ENCODE peak calls at places on chromosomes 16 and 17, in five cellular contexts. T, S, K, J and W are unnamed samples.
A peak's percentile ranks its signal among the peaks of the same experiment; 100 is the strongest.

GRCh38 chr16:58027341-58028167 is 2.0 kb downstream of the MMP15 start:
- DNase-seq in T (peak; percentile 34), S (peak; percentile 73), K (no peak), J (peak; percentile 70), W (peak; percentile 46)

GRCh38 chr16:80563807-80564206 is 23.0 kb downstream of the DYNLRB2 start:
- DNase-seq in T (no peak), S (no peak), K (no peak), J (no peak), W (no peak)

GRCh38 chr16:89491238-89491869 is 993 bp upstream of the ANKRD11 start:
- DNase-seq in T (peak; percentile 40), S (no peak), K (peak; percentile 64), J (no peak), W (no peak)

GRCh38 chr17:49775546-49776260 is 11.8 kb upstream of the FAM117A start:
- DNase-seq in T (peak; percentile 70), S (peak; percentile 81), K (peak; percentile 23), J (no peak), W (no peak)

GRCh38 chr16:78988361-78988992 is 612.1 kb downstream of the MAF start:
- DNase-seq in T (no peak), S (no peak), K (no peak), J (no peak), W (no peak)

GRCh38 chr16:46690281-46691178 is 1.1 kb downstream of the ORC6 start:
- DNase-seq in T (peak; percentile 51), S (peak; percentile 79), K (peak; percentile 35), J (no peak), W (no peak)

GRCh38 chr17:64354824-64355535 is 35.7 kb downstream of the PECAM1 start:
- DNase-seq in T (peak; percentile 81), S (no peak), K (no peak), J (no peak), W (no peak)

GRCh38 chr16:30054959-30055553 is 10.5 kb upstream of the ALDOA start:
- DNase-seq in T (no peak), S (peak; percentile 81), K (peak; percentile 61), J (no peak), W (no peak)

GRCh38 chr16:65667013-65667578 is 545.2 kb upstream of the CDH11 start:
- DNase-seq in T (peak; percentile 67), S (no peak), K (no peak), J (no peak), W (no peak)

GRCh38 chr16:12458591-12459400 is 344.9 kb downstream of the CPPED1 start:
- DNase-seq in T (peak; percentile 13), S (peak; percentile 89), K (peak; percentile 93), J (peak; percentile 25), W (peak; percentile 53)

GRCh38 chr16:81229811-81230210 is 8.7 kb upstream of the BCO1 start:
- DNase-seq in T (no peak), S (no peak), K (no peak), J (no peak), W (no peak)

GRCh38 chr17:73308017-73308823 is 3.6 kb downstream of the CDC42EP4 start:
- DNase-seq in T (peak; percentile 97), S (no peak), K (peak; percentile 79), J (peak; percentile 80), W (peak; percentile 95)

GRCh38 chr17:75240394-75241142 is 20.8 kb downstream of the GGA3 start:
- DNase-seq in T (peak; percentile 40), S (no peak), K (peak; percentile 60), J (no peak), W (no peak)

GRCh38 chr17:9470171-9470570 is 105.4 kb downstream of the STX8 start:
- DNase-seq in T (peak; percentile 61), S (no peak), K (peak; percentile 1), J (no peak), W (no peak)

GRCh38 chr17:27929990-27930389 is 36.8 kb upstream of the LYRM9 start:
- DNase-seq in T (peak; percentile 3), S (no peak), K (no peak), J (no peak), W (no peak)

GRCh38 chr17:48819466-48819865 is 2.4 kb upstream of the TTLL6 start:
- DNase-seq in T (no peak), S (no peak), K (no peak), J (no peak), W (no peak)

GRCh38 chr17:17106716-17107115 is 64.5 kb downstream of the MPRIP start:
- DNase-seq in T (peak; percentile 35), S (no peak), K (no peak), J (peak; percentile 11), W (no peak)

DNA sequence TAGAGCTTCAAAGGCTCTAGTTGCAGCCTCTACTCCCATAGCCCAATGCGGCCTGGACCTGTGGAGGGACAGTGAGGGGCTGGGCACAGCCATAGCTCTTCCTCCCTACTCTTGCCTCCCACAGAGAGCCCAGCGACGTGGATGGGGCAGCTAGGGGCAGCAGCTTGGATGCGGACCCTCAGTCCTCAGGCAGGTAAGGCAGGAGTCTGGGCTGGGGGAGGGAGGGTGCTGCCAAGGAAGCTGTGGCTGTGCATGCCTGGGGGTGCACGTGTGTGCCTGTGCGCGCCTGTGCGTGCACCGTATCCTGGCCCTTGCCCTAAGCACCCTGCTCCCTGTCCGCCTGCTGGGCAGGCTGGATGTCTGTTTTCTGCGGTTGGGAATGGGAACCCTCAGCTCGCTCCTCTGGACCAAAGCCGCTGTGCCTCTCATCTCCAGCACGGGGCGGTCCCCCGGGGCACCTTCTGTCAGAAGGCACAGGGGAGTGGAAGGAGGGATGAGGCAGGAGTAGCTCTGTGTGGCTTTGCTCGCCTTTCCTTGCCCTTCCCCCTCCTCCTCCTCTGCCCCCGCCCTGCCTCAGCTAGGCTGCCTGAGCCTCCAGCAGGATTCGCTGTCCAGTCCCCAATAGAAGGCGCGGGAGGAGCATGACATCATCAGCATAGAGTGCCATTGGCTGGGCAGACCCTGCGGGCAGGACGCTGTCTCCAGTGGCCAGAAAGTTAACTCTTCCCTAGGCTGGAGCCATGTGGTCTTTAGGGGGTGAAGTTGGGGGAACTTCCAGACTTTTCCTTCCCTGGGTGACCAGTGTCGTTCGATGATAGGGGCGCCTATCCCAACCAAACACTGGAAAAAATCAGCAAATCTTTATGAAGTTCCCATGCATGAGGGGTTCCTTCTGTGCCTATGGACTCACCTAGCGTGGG is 797 bp downstream of the PRCD start:
- DNase-seq in T (peak; percentile 97), S (peak; percentile 88), K (peak; percentile 19), J (peak; percentile 93), W (peak; percentile 94)
- TF ChIP-seq CTCF in T (peak; percentile 22), S (no peak), K (no peak), J (peak; percentile 49), W (no peak)

GRCh38 chr17:8212312-8213180 is 2.2 kb upstream of the AURKB start:
- DNase-seq in T (no peak), S (no peak), K (no peak), J (no peak), W (no peak)
- H3K27ac ChIP-seq in T (no peak overlapping the region), S (no peak overlapping the region), K (no peak overlapping the region), J (no peak overlapping the region), W (no peak overlapping the region)

DNA sequence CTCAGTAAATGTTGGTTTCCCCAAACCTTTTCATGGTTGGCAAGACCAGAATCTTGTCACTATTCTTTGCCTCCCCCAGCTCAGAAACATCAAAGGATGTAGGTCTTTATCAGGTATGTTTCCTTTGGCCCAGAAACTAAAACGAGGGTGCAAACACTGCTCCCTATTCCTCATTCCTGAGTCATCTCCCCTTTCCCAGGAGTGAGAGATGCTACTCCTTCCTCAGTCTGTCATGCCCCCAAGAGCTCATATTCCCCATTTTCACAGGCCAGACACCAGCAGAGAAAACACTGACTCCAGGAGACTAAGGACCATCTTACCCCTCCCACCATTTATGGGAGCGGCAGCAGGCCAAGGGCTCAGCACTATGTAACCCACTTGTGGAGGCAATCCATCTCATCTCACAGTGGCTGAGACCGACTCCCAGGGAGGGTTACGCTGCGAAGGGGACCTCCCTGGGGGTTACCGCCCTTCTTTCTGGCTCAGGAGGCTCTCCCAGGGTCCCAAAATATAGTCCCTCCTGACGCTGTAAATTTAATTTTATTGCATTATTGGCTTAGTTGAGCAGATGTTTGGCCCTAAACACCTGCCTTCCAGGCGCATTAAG is 1.5 kb downstream of the GEMIN4 start:
- DNase-seq in T (no peak), S (peak; percentile 42), K (no peak), J (no peak), W (no peak)
- TF ChIP-seq CTCF in T (no peak), S (no peak), K (no peak), J (no peak), W (no peak)

DNA sequence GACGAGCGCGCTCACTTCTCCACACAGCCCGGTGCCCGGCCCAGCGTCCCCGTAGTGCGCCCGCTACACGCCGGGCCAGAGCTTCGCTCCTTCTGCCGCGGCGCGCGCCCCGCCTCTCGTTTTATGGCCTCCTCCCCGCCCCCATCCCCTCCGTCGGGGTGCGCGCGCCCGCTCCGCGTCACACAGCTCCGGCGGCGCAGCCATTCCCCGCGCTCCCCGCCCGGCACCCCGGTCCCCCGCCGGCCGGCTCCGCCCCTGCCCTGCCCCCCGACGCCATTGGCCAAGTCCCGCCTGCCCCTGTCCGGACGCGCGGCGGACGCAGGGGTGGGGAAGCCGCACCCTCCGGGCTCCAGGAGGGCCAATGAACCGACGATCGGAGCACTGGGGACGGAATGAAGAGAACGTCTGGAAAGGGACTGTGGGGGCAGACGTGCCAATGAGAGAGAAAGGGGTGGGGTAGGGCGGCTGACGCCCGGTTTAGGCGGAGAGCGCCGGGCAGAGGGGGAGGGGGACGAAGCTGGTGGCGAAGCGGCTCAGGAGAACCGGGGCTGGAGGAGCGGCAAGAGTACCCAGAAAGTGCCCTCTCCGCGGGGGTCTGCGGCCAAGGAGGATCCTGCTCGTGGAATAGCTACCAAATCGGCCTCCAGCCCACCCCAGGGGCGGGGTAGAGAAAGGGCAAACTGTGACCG is at the start of gene TOB1:
- DNase-seq in T (peak; percentile 99), S (peak; percentile 100), K (peak; percentile 98), J (peak; percentile 99), W (peak; percentile 98)
- H3K27ac ChIP-seq in T (peak within 1 kb of the TSS; percentile 98), S (peak within 1 kb of the TSS; percentile 88), K (peak within 1 kb of the TSS; percentile 99), J (peak within 1 kb of the TSS; percentile 100), W (peak within 1 kb of the TSS; percentile 100)

GRCh38 chr16:48385272-48385953 is at the start of gene SIAH1:
- DNase-seq in T (peak; percentile 89), S (peak; percentile 96), K (peak; percentile 68), J (peak; percentile 87), W (peak; percentile 81)
- TF ChIP-seq CTCF in T (no peak), S (no peak), K (no peak), J (no peak), W (no peak)

GRCh38 chr17:30805944-30806456 is 18.5 kb downstream of the CRLF3 start:
- DNase-seq in T (no peak), S (no peak), K (no peak), J (no peak), W (no peak)
- H3K27ac ChIP-seq in T (no peak overlapping the region), S (no peak overlapping the region), K (no peak overlapping the region), J (no peak overlapping the region), W (no peak overlapping the region)

DNA sequence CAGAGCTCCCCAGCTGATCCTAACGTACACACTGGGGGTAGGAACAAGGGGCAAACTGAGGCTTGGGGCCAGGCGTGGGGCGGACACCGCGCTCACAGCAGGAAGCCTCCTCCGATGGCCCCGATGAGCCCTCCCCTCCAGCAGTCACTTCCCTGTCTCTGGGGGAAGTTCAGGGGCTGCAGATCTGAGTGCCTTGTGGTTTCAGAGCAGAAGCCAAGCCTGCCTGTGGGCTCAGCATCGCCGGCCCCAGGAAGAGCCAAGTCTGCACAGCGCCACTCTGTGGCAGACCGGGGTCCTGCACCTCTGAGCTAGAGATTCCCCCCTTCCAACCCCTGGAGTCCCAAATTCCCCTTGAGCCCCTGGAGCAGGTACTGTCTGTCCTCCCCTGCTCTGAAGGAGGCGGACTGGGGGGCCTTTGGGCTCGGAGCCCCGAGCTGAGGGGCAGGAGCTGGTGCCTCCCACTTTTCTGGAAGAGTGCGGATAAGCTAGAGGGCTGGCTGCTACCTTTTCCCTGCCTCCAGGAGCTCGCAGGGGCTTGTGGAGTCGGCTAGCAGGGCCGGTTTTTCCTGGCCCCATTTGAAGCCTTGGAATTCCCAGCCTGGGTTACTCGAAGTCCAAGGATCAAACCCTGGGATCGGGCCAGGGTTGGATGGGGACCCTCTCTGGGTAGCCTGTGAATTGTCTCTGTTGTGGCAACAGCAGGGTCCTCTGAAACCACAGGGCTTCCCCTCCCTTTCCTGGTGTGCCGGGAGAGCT is 2.9 kb downstream of the GSE1 start:
- DNase-seq in T (peak; percentile 85), S (peak; percentile 95), K (peak; percentile 91), J (peak; percentile 71), W (peak; percentile 70)
- TF ChIP-seq CTCF in T (peak; percentile 96), S (peak; percentile 69), K (peak; percentile 74), J (peak; percentile 80), W (peak; percentile 30)